ENCODE peak calls at places on chromosomes 6 and 20, in ten cellular contexts. X is HuH-7, H is body of pancreas, U is iris pigment epithelial cell, P is left cardiac atrium, Q is heart right ventricle, K is mesenteric fat pad, T is T1000, R is NCI-H345, F is iPS DF 6.9. L is an unnamed sample.
A peak's percentile ranks its signal among the peaks of the same experiment; 100 is the strongest.

GRCh38 chr6:168525926-168526630 is 85.1 kb downstream of the SMOC2 start:
- DNase-seq in K (no peak), F (no peak), U (no peak), T (no peak), Q (no peak), X (no peak), H (peak; percentile 83), R (peak; percentile 57), P (no peak), L (peak; percentile 48)

GRCh38 chr6:154466971-154467679 is 43.4 kb downstream of the CNKSR3 start:
- DNase-seq in X (no peak), T (no peak), H (no peak), F (no peak), K (no peak), U (no peak), R (no peak), P (no peak), Q (no peak), L (no peak)

GRCh38 chr6:89966250-89966588 is 72.0 kb downstream of the GJA10 start:
- DNase-seq in K (no peak), T (no peak), R (no peak), P (no peak), X (no peak), F (no peak), U (no peak), Q (no peak), H (no peak), L (no peak)

GRCh38 chr20:53494753-53495152 is 98.9 kb downstream of the ZNF217 start:
- DNase-seq in K (no peak), Q (no peak), X (no peak), P (no peak), R (no peak), U (no peak), F (no peak), T (no peak), H (no peak), L (no peak)

GRCh38 chr6:111715321-111715720 is 109.6 kb upstream of the TRAF3IP2 start:
- DNase-seq in U (no peak), H (no peak), Q (no peak), F (no peak), P (no peak), X (no peak), K (no peak), R (peak; percentile 95), T (no peak), L (no peak)

GRCh38 chr6:135060076-135060475 is 5.5 kb upstream of the HBS1L start:
- DNase-seq in R (no peak), X (no peak), K (no peak), F (no peak), U (no peak), Q (no peak), H (no peak), P (no peak), T (no peak), L (no peak)

GRCh38 chr6:4608361-4609115 is 167.7 kb upstream of the CDYL start:
- DNase-seq in Q (no peak), R (peak; percentile 11), F (no peak), H (no peak), X (no peak), K (no peak), T (no peak), U (no peak), P (no peak), L (no peak)

GRCh38 chr6:158379336-158379735 is 67.1 kb downstream of the TULP4 start:
- DNase-seq in R (no peak), K (no peak), X (no peak), U (no peak), Q (no peak), P (no peak), H (no peak), T (no peak), F (no peak), L (no peak)

GRCh38 chr6:85641522-85641915 is 1.2 kb downstream of the SYNCRIP start:
- DNase-seq in P (no peak), F (no peak), X (no peak), H (no peak), U (peak; percentile 6), T (no peak), K (no peak), R (no peak), Q (no peak), L (peak; percentile 63)

GRCh38 chr6:37971263-37971662 is 151.7 kb downstream of the ZFAND3 start:
- DNase-seq in H (no peak), P (no peak), R (no peak), K (no peak), Q (no peak), U (no peak), X (no peak), T (no peak), F (no peak), L (no peak)

GRCh38 chr20:11124849-11125505 is 451.2 kb upstream of the JAG1 start:
- DNase-seq in P (no peak), F (no peak), K (no peak), H (no peak), X (no peak), U (no peak), R (no peak), T (no peak), Q (no peak), L (no peak)

GRCh38 chr20:7490288-7490687 is 450.0 kb downstream of the HAO1 start:
- DNase-seq in T (no peak), F (no peak), H (no peak), K (no peak), Q (no peak), U (no peak), R (no peak), P (no peak), X (no peak), L (no peak)

GRCh38 chr20:37533154-37533715 is 5.6 kb upstream of the BLCAP start:
- DNase-seq in Q (no peak), F (no peak), K (no peak), T (no peak), U (no peak), R (no peak), X (no peak), H (no peak), P (no peak), L (no peak)

L was measured in NCI-H774.